ENCODE peak calls at places on chromosomes 3 and 15, in ten cellular contexts. H is left colon; U is glomerular endothelial cell; V is stimulated activated CD8-positive, alpha-beta memory T cell treated with anti-CD3 and anti-CD28 coated beads, Interleukin-15, amount 100 ng/mL, for 1 hour; E is AG08396; S is NCI-H1105; I is NCI-H187 treated with DMSO at 0.1 percent for 48 hours; C is tibial artery; B is activated CD4-positive, alpha-beta T cell treated with anti-CD3 and anti-CD28 coated beads, Interleukin-2, amount 50 U/mL, for 4 hours; Q is WTC11. L is an unnamed sample.

GRCh38 chr3:107662109-107662477 is 139.3 kb downstream of the BBX start:
- DNase-seq in V (no peak), S (no peak), B (no peak), C (peak; percentile 69), I (no peak), H (peak; percentile 30), U (no peak), Q (no peak), E (peak; percentile 8), L (no peak)

GRCh38 chr3:119170821-119171220 is 2.6 kb upstream of the UPK1B start:
- DNase-seq in U (no peak), E (no peak), H (no peak), B (no peak), C (no peak), V (no peak), I (no peak), Q (no peak), S (no peak), L (no peak)

GRCh38 chr3:105813710-105814109 is 55.1 kb downstream of the CBLB start:
- DNase-seq in I (no peak), V (no peak), S (no peak), U (no peak), H (no peak), C (no peak), Q (no peak), E (no peak), B (no peak), L (no peak)

GRCh38 chr3:65642903-65643302 is 395.8 kb downstream of the MAGI1 start:
- DNase-seq in S (no peak), E (no peak), C (no peak), B (no peak), U (no peak), H (no peak), V (no peak), I (no peak), Q (no peak), L (no peak)

GRCh38 chr15:28861031-28861534 is 12.6 kb upstream of the GOLGA6L7 start:
- DNase-seq in I (no peak), H (no peak), S (no peak), V (no peak), U (no peak), E (no peak), C (peak; percentile 51), B (no peak), Q (no peak), L (no peak)

GRCh38 chr3:100039075-100039474 is 75.2 kb downstream of the FILIP1L start:
- DNase-seq in S (no peak), Q (no peak), I (no peak), E (no peak), C (no peak), H (no peak), B (no peak), V (no peak), U (no peak), L (no peak)

GRCh38 chr3:196122021-196122687 is 40.3 kb upstream of the TFRC start:
- DNase-seq in C (no peak), I (no peak), B (no peak), Q (no peak), E (no peak), S (no peak), H (no peak), V (no peak), U (no peak), L (no peak)

GRCh38 chr15:89728254-89728653 is 22.8 kb downstream of the MESP1 start:
- DNase-seq in C (no peak), E (no peak), Q (no peak), U (no peak), S (no peak), B (no peak), I (no peak), V (no peak), H (no peak), L (no peak)

GRCh38 chr3:189210251-189210770 is 38.5 kb downstream of the TPRG1 start:
- DNase-seq in S (no peak), H (no peak), U (no peak), E (no peak), I (no peak), V (no peak), B (no peak), C (no peak), Q (no peak), L (no peak)

GRCh38 chr15:90035835-90036220 is 34.7 kb downstream of the ZNF710 start:
- DNase-seq in U (no peak), Q (no peak), H (peak; percentile 42), E (no peak), V (no peak), B (no peak), I (no peak), C (peak; percentile 40), S (no peak), L (no peak)

GRCh38 chr3:187848396-187848795 is 103.1 kb upstream of the BCL6 start:
- DNase-seq in U (no peak), H (no peak), Q (no peak), I (no peak), C (no peak), S (no peak), E (no peak), V (no peak), B (no peak), L (no peak)

GRCh38 chr3:48425281-48425812 is 4.5 kb downstream of the PLXNB1 start:
- DNase-seq in V (no peak), B (no peak), C (no peak), H (no peak), U (no peak), I (no peak), S (no peak), E (no peak), Q (no peak), L (no peak)

GRCh38 chr15:98554272-98555172 is 93.8 kb upstream of the IGF1R start:
- DNase-seq in C (no peak), H (no peak), U (no peak), S (no peak), B (no peak), V (no peak), Q (no peak), I (no peak), E (no peak), L (no peak)

GRCh38 chr3:164208026-164208425 is 870.3 kb downstream of the SI start:
- DNase-seq in I (no peak), H (no peak), B (no peak), C (no peak), S (no peak), U (no peak), V (no peak), E (no peak), Q (no peak), L (no peak)